ENCODE peak calls at places on chromosomes 1 and 21, in five cellular contexts. One of them, this sample, is unnamed.
A peak's percentile ranks its signal among the peaks of the same experiment; 100 is the strongest.

GRCh38 chr1:906532-907420 is 16.9 kb upstream of the SAMD11 start:
- ATAC-seq in upper lobe of left lung: peak; percentile 66
- ATAC-seq in HepG2: peak; percentile 48
- ATAC-seq in K562: peak; percentile 70
- ATAC-seq in GM12878: peak; percentile 71
- ATAC-seq in this sample: no peak

GRCh38 chr21:38938343-38938742 is 132.6 kb downstream of the ETS2 start:
- ATAC-seq in HepG2: no peak
- ATAC-seq in upper lobe of left lung: no peak
- ATAC-seq in K562: no peak
- ATAC-seq in GM12878: no peak
- ATAC-seq in this sample: no peak

GRCh38 chr1:177219458-177220390 is 49.0 kb downstream of the BRINP2 start:
- ATAC-seq in HepG2: no peak
- ATAC-seq in GM12878: no peak
- ATAC-seq in upper lobe of left lung: no peak
- ATAC-seq in K562: no peak
- ATAC-seq in this sample: no peak

GRCh38 chr1:26268290-26269197 is 11.3 kb upstream of the SH3BGRL3 start:
- ATAC-seq in HepG2: no peak
- ATAC-seq in GM12878: no peak
- ATAC-seq in K562: no peak
- ATAC-seq in upper lobe of left lung: no peak
- ATAC-seq in this sample: no peak

GRCh38 chr1:109712321-109712864 is 342 bp downstream of the GSTM5 start:
- ATAC-seq in HepG2: no peak
- ATAC-seq in K562: no peak
- ATAC-seq in GM12878: no peak
- ATAC-seq in upper lobe of left lung: peak; percentile 41
- ATAC-seq in this sample: peak; percentile 30

GRCh38 chr1:219537182-219537581 is 75.7 kb downstream of the ZC3H11B start:
- ATAC-seq in HepG2: no peak
- ATAC-seq in upper lobe of left lung: no peak
- ATAC-seq in K562: no peak
- ATAC-seq in GM12878: peak; percentile 19
- ATAC-seq in this sample: no peak

GRCh38 chr1:198220428-198220827 is 63.6 kb downstream of the NEK7 start:
- ATAC-seq in upper lobe of left lung: no peak
- ATAC-seq in K562: no peak
- ATAC-seq in HepG2: no peak
- ATAC-seq in GM12878: no peak
- ATAC-seq in this sample: no peak

GRCh38 chr21:42395910-42396625 is at the start of gene TMPRSS3:
- ATAC-seq in HepG2: no peak
- ATAC-seq in GM12878: no peak
- ATAC-seq in K562: no peak
- ATAC-seq in upper lobe of left lung: peak; percentile 82
- ATAC-seq in this sample: no peak

GRCh38 chr1:240967070-240967724 is 355.2 kb upstream of the GREM2 start:
- ATAC-seq in upper lobe of left lung: no peak
- ATAC-seq in K562: no peak
- ATAC-seq in HepG2: peak; percentile 56
- ATAC-seq in GM12878: peak; percentile 45
- ATAC-seq in this sample: no peak

GRCh38 chr1:116947090-116947489 is 37.4 kb downstream of the PTGFRN start:
- ATAC-seq in upper lobe of left lung: no peak
- ATAC-seq in HepG2: no peak
- ATAC-seq in GM12878: no peak
- ATAC-seq in K562: peak; percentile 61
- ATAC-seq in this sample: no peak

GRCh38 chr1:116945421-116945820 is 35.7 kb downstream of the PTGFRN start:
- ATAC-seq in K562: no peak
- ATAC-seq in GM12878: no peak
- ATAC-seq in HepG2: no peak
- ATAC-seq in upper lobe of left lung: no peak
- ATAC-seq in this sample: no peak

GRCh38 chr1:116943438-116943837 is 33.7 kb downstream of the PTGFRN start:
- ATAC-seq in GM12878: peak; percentile 74
- ATAC-seq in HepG2: no peak
- ATAC-seq in upper lobe of left lung: no peak
- ATAC-seq in K562: no peak
- ATAC-seq in this sample: no peak

GRCh38 chr1:116944613-116945012 is 34.9 kb downstream of the PTGFRN start:
- ATAC-seq in upper lobe of left lung: no peak
- ATAC-seq in HepG2: no peak
- ATAC-seq in K562: no peak
- ATAC-seq in GM12878: no peak
- ATAC-seq in this sample: no peak

GRCh38 chr1:116945996-116946395 is 36.3 kb downstream of the PTGFRN start:
- ATAC-seq in upper lobe of left lung: no peak
- ATAC-seq in K562: no peak
- ATAC-seq in HepG2: no peak
- ATAC-seq in GM12878: no peak
- ATAC-seq in this sample: no peak
- H3K36me3 ChIP-seq in upper lobe of left lung: no peaks in the 10 kb centered on the region
- H3K36me3 ChIP-seq in K562: peaks cover 76% of the 10 kb centered on the region
- H3K36me3 ChIP-seq in HepG2: no peaks in the 10 kb centered on the region
- H3K36me3 ChIP-seq in GM12878: no peaks in the 10 kb centered on the region
- H3K36me3 ChIP-seq in this sample: peaks cover 43% of the 10 kb centered on the region

DNA sequence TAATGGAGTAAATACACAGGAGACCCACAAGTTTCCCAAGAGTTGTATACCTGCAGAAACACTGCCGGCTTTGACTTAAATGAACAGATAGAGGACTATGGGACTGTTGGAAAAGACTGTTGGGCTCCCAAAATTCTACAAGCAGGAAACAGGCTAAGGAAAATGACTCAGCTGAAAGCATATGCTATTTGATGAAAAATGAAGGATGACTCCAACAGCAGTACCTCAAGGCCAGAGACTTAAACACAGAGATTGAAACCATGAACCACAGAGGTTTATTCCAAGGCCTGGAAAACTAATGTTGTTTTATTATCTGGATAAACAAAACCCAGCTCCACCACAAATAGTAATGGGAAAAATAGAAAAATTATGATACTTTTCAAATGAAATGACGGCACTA is 187.7 kb downstream of the TNFSF18 start:
- ATAC-seq in HepG2: no peak
- ATAC-seq in upper lobe of left lung: no peak
- ATAC-seq in K562: no peak
- ATAC-seq in GM12878: no peak
- ATAC-seq in this sample: no peak
- TF ChIP-seq EP300 in HepG2: no peak
- TF ChIP-seq EP300 in upper lobe of left lung: no peak
- TF ChIP-seq EP300 in K562: no peak
- TF ChIP-seq EP300 in GM12878: no peak
- TF ChIP-seq EP300 in this sample: no peak

DNA sequence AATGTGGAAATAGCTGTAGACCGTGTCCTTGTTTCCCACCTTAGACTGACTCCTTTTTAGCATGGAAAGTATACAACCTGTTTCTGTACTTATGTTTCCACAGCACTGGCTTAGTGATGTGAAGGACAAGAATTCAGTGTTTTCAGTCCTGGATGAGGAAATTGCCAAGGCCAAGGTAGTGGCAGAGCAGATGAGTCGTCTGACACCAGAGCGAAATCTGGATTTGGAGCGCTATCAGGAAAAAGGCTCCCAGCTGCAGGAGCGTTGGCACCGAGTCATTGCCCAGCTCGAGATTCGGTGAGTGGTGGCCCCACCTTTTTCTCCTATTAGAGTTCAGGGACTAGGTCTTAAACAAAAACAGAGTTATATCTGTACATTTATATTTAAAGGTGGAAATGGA is 112.6 kb downstream of the MACF1 start:
- ATAC-seq in GM12878: no peak
- ATAC-seq in K562: no peak
- ATAC-seq in upper lobe of left lung: no peak
- ATAC-seq in HepG2: no peak
- ATAC-seq in this sample: no peak
- H3K36me3 ChIP-seq in GM12878: peaks cover 10% of the 10 kb centered on the region
- H3K36me3 ChIP-seq in K562: peaks cover 85% of the 10 kb centered on the region
- H3K36me3 ChIP-seq in upper lobe of left lung: peaks cover 30% of the 10 kb centered on the region
- H3K36me3 ChIP-seq in HepG2: peaks cover 70% of the 10 kb centered on the region
- H3K36me3 ChIP-seq in this sample: peaks cover 9% of the 10 kb centered on the region

DNA sequence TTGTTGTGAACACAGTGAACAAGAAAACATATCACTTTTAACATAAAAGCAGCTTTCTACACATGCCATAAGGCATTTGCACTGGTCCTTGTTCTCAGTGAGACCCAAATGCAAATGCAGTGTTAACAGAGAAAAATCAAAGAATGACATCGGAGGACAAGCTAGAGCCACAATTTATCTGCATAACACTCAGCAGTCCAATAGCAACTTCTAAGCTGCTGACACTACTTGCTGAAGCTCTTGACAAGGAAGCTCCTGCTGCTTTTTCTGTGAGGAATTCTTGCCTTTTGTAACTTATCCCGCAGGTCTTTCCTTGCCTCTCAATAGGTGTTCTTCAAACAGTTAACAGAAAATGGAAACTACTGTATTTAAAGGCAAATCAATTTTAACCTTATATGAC is 34.7 kb downstream of the USH2A start:
- ATAC-seq in upper lobe of left lung: no peak
- ATAC-seq in K562: no peak
- ATAC-seq in HepG2: no peak
- ATAC-seq in GM12878: no peak
- ATAC-seq in this sample: no peak
- TF ChIP-seq EP300 in upper lobe of left lung: no peak
- TF ChIP-seq EP300 in K562: no peak
- TF ChIP-seq EP300 in HepG2: no peak
- TF ChIP-seq EP300 in GM12878: no peak
- TF ChIP-seq EP300 in this sample: no peak

GRCh38 chr1:52668711-52669110 is 29.4 kb downstream of the COA7 start:
- ATAC-seq in K562: no peak
- ATAC-seq in upper lobe of left lung: no peak
- ATAC-seq in GM12878: no peak
- ATAC-seq in HepG2: no peak
- ATAC-seq in this sample: no peak
- H3K36me3 ChIP-seq in K562: no peaks in the 10 kb centered on the region
- H3K36me3 ChIP-seq in upper lobe of left lung: no peaks in the 10 kb centered on the region
- H3K36me3 ChIP-seq in GM12878: no peaks in the 10 kb centered on the region
- H3K36me3 ChIP-seq in HepG2: no peaks in the 10 kb centered on the region
- H3K36me3 ChIP-seq in this sample: no peaks in the 10 kb centered on the region

GRCh38 chr1:235649722-235650163 is at the start of gene GNG4:
- ATAC-seq in K562: no peak
- ATAC-seq in HepG2: peak; percentile 14
- ATAC-seq in GM12878: no peak
- ATAC-seq in upper lobe of left lung: no peak
- ATAC-seq in this sample: peak; percentile 6
- TF ChIP-seq EP300 in K562: no peak
- TF ChIP-seq EP300 in HepG2: no peak
- TF ChIP-seq EP300 in GM12878: no peak
- TF ChIP-seq EP300 in upper lobe of left lung: no peak
- TF ChIP-seq EP300 in this sample: no peak

DNA sequence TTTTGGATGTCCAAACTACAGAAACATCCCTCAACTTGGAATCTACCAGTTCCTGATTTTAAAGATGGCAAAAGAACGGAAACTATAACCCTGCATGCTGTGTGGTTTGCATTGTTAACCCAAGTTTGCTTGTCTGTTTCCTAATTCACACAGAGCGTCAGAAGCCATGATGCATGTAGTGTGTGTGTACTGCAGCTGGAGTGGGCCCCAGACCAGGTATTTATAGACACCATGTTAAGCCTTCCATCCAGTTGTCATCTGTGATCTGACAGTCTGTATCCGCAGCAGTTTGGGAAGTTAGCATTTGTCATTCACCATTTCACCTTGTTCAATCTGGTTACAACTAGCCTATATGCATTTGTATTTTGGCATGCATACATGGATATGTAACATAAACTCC is 27.7 kb upstream of the PLEKHM2 start:
- ATAC-seq in HepG2: no peak
- ATAC-seq in K562: no peak
- ATAC-seq in GM12878: no peak
- ATAC-seq in upper lobe of left lung: no peak
- ATAC-seq in this sample: no peak
- H3K36me3 ChIP-seq in HepG2: peaks cover 77% of the 10 kb centered on the region
- H3K36me3 ChIP-seq in K562: peaks cover 83% of the 10 kb centered on the region
- H3K36me3 ChIP-seq in GM12878: peaks cover 12% of the 10 kb centered on the region
- H3K36me3 ChIP-seq in upper lobe of left lung: peaks cover 27% of the 10 kb centered on the region
- H3K36me3 ChIP-seq in this sample: peaks cover 13% of the 10 kb centered on the region

GRCh38 chr1:55428944-55429931 is 214.1 kb upstream of the USP24 start:
- ATAC-seq in HepG2: peak; percentile 97
- ATAC-seq in K562: peak; percentile 57
- ATAC-seq in upper lobe of left lung: peak; percentile 91
- ATAC-seq in GM12878: no peak
- ATAC-seq in this sample: peak; percentile 92
- TF ChIP-seq EP300 in HepG2: peak; percentile 96
- TF ChIP-seq EP300 in K562: no peak
- TF ChIP-seq EP300 in upper lobe of left lung: no peak
- TF ChIP-seq EP300 in GM12878: no peak
- TF ChIP-seq EP300 in this sample: no peak